ENCODE peak calls at places on chromosomes 12 and 14, in seven cellular contexts. C is Caco-2; X is activated CD8-positive, alpha-beta T cell treated with anti-CD3 and anti-CD28 coated beads for 36 hours; H is endodermal cell; O is colonic mucosa; S is progenitor cell of endocrine pancreas; L is mammary epithelial cell. K is an unnamed sample.

GRCh38 chr12:48997719-48998496 is 1.3 kb downstream of the DDN start:
- DNase-seq in S (peak), O (no peak), H (peak), L (no peak), X (peak), C (peak), K (no peak)

GRCh38 chr12:32305163-32305562 is 94.2 kb upstream of the FGD4 start:
- DNase-seq in S (no peak), C (peak), L (no peak), X (peak), O (no peak), H (no peak), K (peak)

GRCh38 chr12:106247731-106248176 is at the start of gene CKAP4:
- DNase-seq in H (peak), O (peak), X (peak), C (peak), L (peak), S (peak), K (peak)

GRCh38 chr12:82968644-82969339 is 282.1 kb downstream of the TMTC2 start:
- DNase-seq in X (no peak), C (no peak), O (no peak), S (no peak), L (no peak), H (no peak), K (no peak)

GRCh38 chr14:32711103-32711680 is 227.5 kb upstream of the NPAS3 start:
- DNase-seq in X (peak), C (peak), H (peak), S (no peak), O (peak), L (no peak), K (peak)

GRCh38 chr12:716506-716905 is 35.9 kb upstream of the WNK1 start:
- DNase-seq in S (no peak), L (no peak), C (no peak), X (peak), O (no peak), H (no peak), K (no peak)

GRCh38 chr12:21910642-21911041 is 30.6 kb downstream of the ABCC9 start:
- DNase-seq in X (no peak), S (no peak), L (no peak), H (no peak), O (no peak), C (no peak), K (no peak)

GRCh38 chr14:74507085-74507484 is 13.5 kb downstream of the ISCA2 start:
- DNase-seq in C (no peak), X (no peak), L (no peak), S (no peak), H (peak), O (no peak), K (no peak)

GRCh38 chr12:62873116-62873825 is 61.7 kb downstream of the PPM1H start:
- DNase-seq in S (no peak), C (no peak), O (no peak), H (no peak), X (no peak), L (no peak), K (no peak)

GRCh38 chr12:122356192-122356635 is 66.3 kb downstream of the CLIP1 start:
- DNase-seq in H (peak), O (peak), X (peak), S (no peak), L (peak), C (peak), K (no peak)

GRCh38 chr14:23578560-23579310 is at the start of gene JPH4:
- DNase-seq in H (peak), O (no peak), L (no peak), X (no peak), C (no peak), S (no peak), K (no peak)

GRCh38 chr12:12466157-12466556 is 96.5 kb downstream of the DUSP16 start:
- DNase-seq in C (no peak), X (peak), H (no peak), S (no peak), O (no peak), L (no peak), K (no peak)

GRCh38 chr14:67698179-67698578 is 2.6 kb upstream of the RDH11 start:
- DNase-seq in S (no peak), O (no peak), L (no peak), X (no peak), C (no peak), H (no peak), K (no peak)

GRCh38 chr12:15982471-15982870 is 71.3 kb downstream of the DERA start:
- DNase-seq in X (no peak), H (no peak), C (no peak), L (peak), S (no peak), O (no peak), K (no peak)
- TF ChIP-seq CTCF in X (no peak), H (peak), C (peak), L (peak), S (peak), O (no peak), K (peak)

GRCh38 chr14:70622111-70622712 is 19.5 kb upstream of the TTC9 start:
- DNase-seq in S (peak), C (peak), L (peak), O (peak), X (peak), H (peak), K (no peak)
- TF ChIP-seq CTCF in S (peak), C (peak), L (peak), O (peak), X (peak), H (peak), K (peak)

DNA sequence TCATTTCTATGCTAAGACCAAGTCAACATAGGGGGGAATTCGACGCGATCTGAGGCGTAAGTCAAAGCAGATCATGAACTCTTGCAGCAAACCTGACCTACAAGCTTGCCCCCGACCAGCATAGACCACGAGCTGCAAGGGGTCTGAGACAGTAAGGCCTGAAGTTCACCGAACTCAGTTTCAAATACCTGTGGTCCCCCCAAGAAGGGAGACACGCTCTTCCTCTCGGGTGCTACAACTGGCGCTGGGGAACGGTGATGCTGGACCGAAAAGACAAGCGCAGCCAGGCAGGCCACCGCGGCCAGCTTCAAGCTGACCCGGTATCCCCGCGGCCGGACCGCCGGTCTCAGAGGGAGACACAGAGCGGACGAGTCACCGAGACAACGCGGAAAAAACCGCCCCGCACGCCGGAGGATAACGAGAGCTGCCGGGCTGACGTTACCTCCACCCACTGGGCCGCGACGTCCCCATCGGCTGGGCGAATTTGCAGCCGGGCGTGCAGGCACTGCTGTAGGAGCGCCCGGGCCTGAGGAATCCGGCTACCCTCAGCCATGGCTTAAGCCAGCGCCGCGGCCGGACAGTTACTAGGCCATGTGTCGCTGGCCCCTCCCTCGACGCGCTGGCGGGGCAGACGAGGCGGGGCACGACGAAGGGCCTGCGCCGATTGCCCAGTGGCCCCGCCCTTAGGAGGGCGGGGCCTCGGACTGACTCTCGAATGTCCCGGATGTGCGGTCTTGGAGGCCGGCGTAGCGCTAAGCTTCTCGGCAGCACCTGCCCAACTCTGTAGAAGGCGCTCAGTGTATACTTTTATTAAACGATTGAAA is at the start of gene DTD2:
- DNase-seq in O (peak), C (peak), L (peak), H (peak), X (peak), S (peak), K (peak)
- TF ChIP-seq CTCF in O (no peak), C (no peak), L (no peak), H (no peak), X (no peak), S (no peak), K (no peak)

GRCh38 chr12:43914923-43915468 is 79.1 kb downstream of the TMEM117 start:
- DNase-seq in S (no peak), X (no peak), H (peak), O (no peak), L (no peak), C (peak), K (no peak)
- TF ChIP-seq CTCF in S (peak), X (no peak), H (peak), O (no peak), L (peak), C (peak), K (no peak)

GRCh38 chr12:24025153-24025798 is 75.8 kb upstream of the SOX5 start:
- DNase-seq in O (no peak), H (no peak), C (no peak), S (no peak), X (no peak), L (no peak), K (no peak)
- TF ChIP-seq CTCF in O (no peak), H (peak), C (peak), S (peak), X (no peak), L (peak), K (no peak)

K was measured in tibial nerve.